ENCODE peak calls at places on chromosomes 4 and X, in seven cellular contexts. N is A549, U is fibroblast of mammary gland, G is GM13976, I is endothelial cell, H is right atrium auricular region, X is cardiac fibroblast. Y is an unnamed sample.

GRCh38 chrX:13053171-13053570 is 8.8 kb upstream of the FAM9C start:
- DNase-seq in N (no peak), U (no peak), G (no peak), I (no peak), H (no peak), X (no peak), Y (no peak)

GRCh38 chr4:172169871-172170270 is 356.7 kb downstream of the GALNTL6 start:
- DNase-seq in N (no peak), U (no peak), G (no peak), I (no peak), H (no peak), X (no peak), Y (no peak)

GRCh38 chr4:85565761-85566480 is 91.0 kb downstream of the ARHGAP24 start:
- DNase-seq in N (no peak), U (peak), G (no peak), I (no peak), H (no peak), X (peak), Y (no peak)

GRCh38 chr4:141041021-141041476 is 92.2 kb downstream of the RNF150 start:
- DNase-seq in N (no peak), U (no peak), G (no peak), I (no peak), H (no peak), X (peak), Y (no peak)

GRCh38 chrX:21963736-21964135 is 23.2 kb downstream of the SMS start:
- DNase-seq in N (no peak), U (peak), G (no peak), I (no peak), H (no peak), X (peak), Y (peak)

GRCh38 chr4:56626420-56626819 is 54.7 kb downstream of the HOPX start:
- DNase-seq in N (no peak), U (peak), G (no peak), I (no peak), H (no peak), X (peak), Y (no peak)

GRCh38 chr4:109301691-109302365 is 630 bp downstream of the COL25A1 start:
- DNase-seq in N (no peak), U (no peak), G (peak), I (peak), H (no peak), X (no peak), Y (no peak)

GRCh38 chr4:114782842-114783595 is 184.4 kb downstream of the UGT8 start:
- DNase-seq in N (no peak), U (no peak), G (no peak), I (no peak), H (no peak), X (no peak), Y (no peak)

GRCh38 chr4:94159790-94160189 is 47.9 kb upstream of the SMARCAD1 start:
- DNase-seq in N (no peak), U (no peak), G (no peak), I (no peak), H (no peak), X (no peak), Y (no peak)

GRCh38 chrX:84729809-84730208 is 227.6 kb upstream of the HDX start:
- DNase-seq in N (peak), U (peak), G (peak), I (peak), H (no peak), X (peak), Y (peak)

GRCh38 chr4:104490770-104491395 is 3.8 kb downstream of the CXXC4 start:
- DNase-seq in N (peak), U (peak), G (peak), I (peak), H (peak), X (peak), Y (peak)

GRCh38 chrX:85243761-85244410 is at the start of the genes SATL1 and ZNF711:
- DNase-seq in N (peak), U (peak), G (peak), I (peak), H (peak), X (peak), Y (no peak)

GRCh38 chrX:109719262-109719661 is 13.8 kb downstream of the ACSL4 start:
- DNase-seq in N (no peak), U (no peak), G (no peak), I (no peak), H (no peak), X (no peak), Y (no peak)

GRCh38 chrX:24859211-24859841 is 156.4 kb downstream of the ARX start:
- DNase-seq in N (no peak), U (no peak), G (no peak), I (no peak), H (no peak), X (no peak), Y (no peak)

GRCh38 chrX:129606918-129607317 is 47.8 kb downstream of the APLN start:
- DNase-seq in N (peak), U (peak), G (peak), I (peak), H (peak), X (peak), Y (peak)

GRCh38 chr4:175051974-175052373 is 133.8 kb downstream of the ADAM29 start:
- DNase-seq in N (no peak), U (no peak), G (no peak), I (no peak), H (no peak), X (no peak), Y (peak)

GRCh38 chrX:149248073-149248625 is 257.0 kb downstream of the IDS start:
- DNase-seq in N (no peak), U (peak), G (no peak), I (no peak), H (no peak), X (peak), Y (peak)

GRCh38 chr4:118683513-118683912 is 1.7 kb upstream of the METTL14 start:
- DNase-seq in N (no peak), U (peak), G (no peak), I (no peak), H (no peak), X (peak), Y (peak)

GRCh38 chr4:118680808-118681207 is 4.4 kb upstream of the METTL14 start:
- DNase-seq in N (no peak), U (no peak), G (no peak), I (no peak), H (no peak), X (no peak), Y (no peak)

GRCh38 chr4:118682928-118683327 is 2.3 kb upstream of the METTL14 start:
- DNase-seq in N (peak), U (peak), G (no peak), I (no peak), H (no peak), X (peak), Y (peak)

GRCh38 chr4:118684873-118685811 is at the start of gene METTL14:
- DNase-seq in N (peak), U (peak), G (peak), I (peak), H (peak), X (peak), Y (peak)
- TF ChIP-seq CTCF in N (no peak), U (no peak), G (no peak), I (no peak), H (no peak), X (no peak), Y (peak)

DNA sequence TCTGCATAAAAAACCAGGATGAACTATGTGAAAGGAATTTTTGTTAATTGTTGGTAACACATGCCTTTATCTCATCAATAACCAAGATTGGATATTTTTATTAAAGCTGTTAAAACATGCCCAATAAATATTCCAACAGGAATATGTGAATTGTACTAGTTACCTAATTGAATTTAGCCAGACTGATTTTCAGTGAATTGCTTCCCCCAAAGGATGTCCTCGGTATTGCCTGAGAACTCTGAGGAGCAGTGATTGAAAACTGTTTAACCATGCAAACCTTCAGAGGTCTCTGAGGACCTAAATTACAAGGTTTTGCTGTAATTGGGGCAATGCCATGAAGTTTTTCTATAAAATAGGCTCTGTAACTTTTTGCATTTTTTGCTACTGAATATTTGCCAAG is 66.6 kb downstream of the BLTP1 start:
- DNase-seq in N (no peak), U (peak), G (no peak), I (peak), H (no peak), X (peak), Y (peak)
- TF ChIP-seq CTCF in N (no peak), U (peak), G (no peak), I (peak), H (no peak), X (peak), Y (no peak)

DNA sequence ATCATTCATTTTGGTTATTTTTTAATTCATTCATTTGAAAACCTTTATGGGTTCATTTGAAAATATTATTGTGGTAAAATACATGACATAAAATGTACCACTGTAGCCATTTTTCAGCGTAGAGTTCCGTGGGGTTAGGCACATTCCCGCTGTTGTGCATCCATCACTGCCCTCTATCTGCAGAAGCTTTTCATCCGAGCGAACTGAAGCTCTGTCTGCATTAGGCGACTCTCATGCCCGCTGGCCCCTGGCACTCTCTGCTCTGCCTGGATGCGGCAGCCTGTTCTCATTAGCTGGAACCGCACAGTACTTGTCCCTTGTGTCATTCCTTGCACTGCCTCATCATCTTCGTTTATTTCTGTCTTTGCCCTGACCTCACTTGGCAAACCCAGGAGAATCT is 17.5 kb downstream of the CFAP99 start:
- DNase-seq in N (no peak), U (peak), G (no peak), I (no peak), H (no peak), X (no peak), Y (no peak)
- TF ChIP-seq CTCF in N (peak), U (peak), G (no peak), I (no peak), H (no peak), X (no peak), Y (no peak)

DNA sequence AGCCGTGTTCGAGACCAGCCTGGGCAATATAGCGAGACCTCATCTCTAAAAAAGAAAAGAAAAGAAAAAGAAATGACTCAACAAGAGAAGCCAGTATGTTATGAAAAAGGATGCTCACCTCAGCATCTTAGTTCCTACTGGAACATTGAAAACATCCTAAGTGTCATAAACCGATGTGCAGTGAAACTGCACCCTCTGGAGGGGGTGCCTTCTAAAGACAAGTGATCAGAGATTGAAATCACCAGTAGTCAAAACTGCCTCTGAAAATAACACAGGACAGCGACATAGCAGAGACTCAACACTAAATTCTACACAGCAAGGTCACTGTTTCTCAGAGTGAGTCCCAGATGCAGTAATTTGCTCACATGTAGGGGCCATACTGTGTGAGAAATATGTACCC is 28.0 kb upstream of the ATP6AP2 start:
- DNase-seq in N (peak), U (peak), G (no peak), I (no peak), H (no peak), X (peak), Y (peak)
- TF ChIP-seq CTCF in N (peak), U (peak), G (no peak), I (no peak), H (no peak), X (no peak), Y (peak)

GRCh38 chrX:105975382-105975781 is 63.1 kb downstream of the SERPINA7 start:
- DNase-seq in N (no peak), U (peak), G (no peak), I (no peak), H (no peak), X (peak), Y (peak)
- TF ChIP-seq CTCF in N (no peak), U (peak), G (no peak), I (no peak), H (no peak), X (no peak), Y (peak)